ENCODE peak calls at places on chromosomes 1 and 21, in six cellular contexts. Z is H9, T is H1, S is IMR-90, F is neuronal stem cell, D is trophoblast cell. E is an unnamed sample.

GRCh38 chr21:43997766-43998742 is 14.1 kb upstream of the TRAPPC10 start:
- DNase-seq in T (no peak), Z (no peak), F (no peak), S (no peak), D (no peak), E (no peak)

GRCh38 chr1:76351655-76352054 is 277.1 kb downstream of the ST6GALNAC3 start:
- DNase-seq in S (no peak), T (no peak), Z (no peak), F (no peak), D (no peak), E (no peak)

GRCh38 chr1:89644119-89644814 is 11.3 kb downstream of the LRRC8C start:
- DNase-seq in F (no peak), T (no peak), Z (no peak), S (no peak), D (no peak), E (no peak)

GRCh38 chr21:40120944-40121575 is 253.8 kb downstream of the PCP4 start:
- DNase-seq in D (no peak), Z (no peak), F (peak), T (no peak), S (peak), E (no peak)

GRCh38 chr1:117436528-117436927 is 69.3 kb downstream of the MAN1A2 start:
- DNase-seq in S (peak), D (no peak), Z (no peak), T (no peak), F (no peak), E (peak)

GRCh38 chr1:215617979-215618378 is 50.9 kb downstream of the KCTD3 start:
- DNase-seq in Z (no peak), F (no peak), S (peak), D (no peak), T (no peak), E (peak)

GRCh38 chr1:18204568-18204967 is 97.0 kb downstream of the IGSF21 start:
- DNase-seq in D (no peak), S (no peak), F (no peak), Z (no peak), T (no peak), E (no peak)

GRCh38 chr1:9653195-9653782 is 1.8 kb downstream of the PIK3CD start:
- DNase-seq in Z (no peak), T (no peak), S (no peak), F (no peak), D (no peak), E (no peak)

GRCh38 chr1:91844862-91845528 is 41.0 kb downstream of the TGFBR3 start:
- DNase-seq in T (no peak), S (peak), Z (no peak), F (no peak), D (peak), E (peak)

GRCh38 chr1:2585318-2586092 is 1.1 kb upstream of the PRXL2B start:
- DNase-seq in F (peak), Z (peak), T (peak), D (no peak), S (peak), E (peak)

GRCh38 chr1:119462964-119463363 is 44.0 kb upstream of the HSD3B1 start:
- DNase-seq in S (no peak), Z (no peak), T (no peak), F (no peak), D (no peak), E (no peak)

GRCh38 chr1:156912861-156913808 is 7.3 kb upstream of the LRRC71 start:
- DNase-seq in F (no peak), D (no peak), Z (peak), T (peak), S (no peak), E (no peak)

GRCh38 chr1:5928714-5929400 is 63.4 kb downstream of the NPHP4 start:
- DNase-seq in T (no peak), F (no peak), S (no peak), Z (no peak), D (no peak), E (no peak)

GRCh38 chr21:45072963-45073300 is 1.4 kb upstream of the ADARB1 start:
- DNase-seq in D (no peak), Z (no peak), T (no peak), S (no peak), F (no peak), E (no peak)

GRCh38 chr21:45323487-45324380 is 36.0 kb upstream of the POFUT2 start:
- DNase-seq in F (no peak), D (no peak), T (peak), S (peak), Z (no peak), E (peak)

GRCh38 chr1:214440219-214440965 is 111.0 kb downstream of the PTPN14 start:
- DNase-seq in F (no peak), S (no peak), D (peak), Z (peak), T (no peak), E (peak)

GRCh38 chr1:234848972-234849641 is 239.1 kb upstream of the IRF2BP2 start:
- DNase-seq in Z (no peak), S (peak), D (no peak), F (no peak), T (no peak), E (peak)

GRCh38 chr21:37281579-37281978 is 14.4 kb upstream of the VPS26C start:
- DNase-seq in D (no peak), S (no peak), Z (no peak), T (no peak), F (no peak), E (no peak)

GRCh38 chr21:32018381-32018780 is 145.6 kb downstream of the HUNK start:
- DNase-seq in T (no peak), Z (no peak), F (no peak), D (no peak), S (no peak), E (no peak)
- H4K91ac ChIP-seq in T (no peak), Z (no peak), F (no peak), D (no peak), S (no peak), E (no peak)

GRCh38 chr1:228081578-228082259 is 789 bp upstream of the ARF1 start:
- DNase-seq in D (no peak), Z (peak), T (peak), S (no peak), F (peak), E (peak)
- H3K18ac ChIP-seq in D (peak), Z (no peak), T (no peak), S (no peak), F (peak), E (peak)

DNA sequence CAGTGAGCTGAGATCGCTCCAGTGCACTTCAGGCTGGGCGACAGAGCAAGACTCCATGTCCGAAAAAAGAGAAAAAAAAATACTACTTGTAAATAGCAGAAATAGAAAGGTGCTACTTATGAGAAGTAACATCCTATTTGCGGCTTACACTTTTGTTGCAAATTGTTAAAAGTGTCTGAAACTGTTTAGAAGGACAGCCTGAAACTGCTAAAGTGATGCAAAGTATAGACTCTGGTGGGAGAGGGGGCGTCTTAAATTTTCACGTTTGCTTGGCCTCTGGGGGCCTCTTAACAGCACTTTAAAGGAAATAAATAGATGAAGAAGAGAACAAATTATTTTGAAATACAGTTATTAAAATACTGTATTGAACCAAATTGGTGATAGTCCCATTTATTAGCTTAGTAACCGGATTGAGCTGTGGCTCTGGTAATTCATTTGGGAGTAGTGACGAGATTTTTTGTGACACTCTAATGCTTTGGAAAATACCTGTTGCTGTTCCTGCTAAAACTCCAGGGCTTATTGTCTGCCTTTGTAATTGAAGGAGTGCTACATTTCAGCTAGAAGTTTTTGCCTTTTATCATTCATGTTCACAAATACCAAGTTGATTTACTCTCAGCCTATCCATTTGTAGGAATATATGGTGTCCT is 6.1 kb downstream of the PKNOX1 start:
- DNase-seq in D (no peak), F (no peak), Z (no peak), S (no peak), T (no peak), E (no peak)
- H3K14ac ChIP-seq in D (no peak), F (no peak), Z (no peak), S (no peak), T (no peak), E (no peak)

DNA sequence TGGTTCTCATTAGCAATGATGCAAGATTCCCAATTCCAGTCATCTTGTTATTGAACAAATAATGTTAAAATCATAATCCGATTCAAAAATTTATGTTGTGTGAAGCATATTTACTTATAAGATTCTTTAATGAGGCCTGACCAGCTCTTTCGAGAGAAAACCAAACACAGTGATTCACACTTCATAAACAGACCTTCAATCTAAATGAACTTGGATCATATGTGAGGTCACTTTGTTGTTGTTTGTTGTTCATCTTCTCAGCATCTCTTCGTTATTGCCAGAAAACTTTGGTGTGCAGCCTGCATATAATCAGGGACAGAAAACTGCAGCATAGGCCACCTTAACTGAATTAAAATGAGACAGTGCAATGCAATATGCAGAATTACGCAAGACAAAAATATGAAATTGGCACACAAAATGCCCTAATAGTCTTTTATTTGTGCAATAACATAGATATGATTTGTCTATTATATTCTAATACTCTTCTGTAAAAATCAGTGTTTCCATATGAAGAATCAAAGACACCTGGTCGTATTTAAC is 30.1 kb downstream of the NCAM2 start:
- DNase-seq in D (no peak), F (no peak), Z (no peak), S (no peak), T (no peak), E (no peak)
- H4K91ac ChIP-seq in D (no peak), F (no peak), Z (no peak), S (no peak), T (no peak), E (no peak)

DNA sequence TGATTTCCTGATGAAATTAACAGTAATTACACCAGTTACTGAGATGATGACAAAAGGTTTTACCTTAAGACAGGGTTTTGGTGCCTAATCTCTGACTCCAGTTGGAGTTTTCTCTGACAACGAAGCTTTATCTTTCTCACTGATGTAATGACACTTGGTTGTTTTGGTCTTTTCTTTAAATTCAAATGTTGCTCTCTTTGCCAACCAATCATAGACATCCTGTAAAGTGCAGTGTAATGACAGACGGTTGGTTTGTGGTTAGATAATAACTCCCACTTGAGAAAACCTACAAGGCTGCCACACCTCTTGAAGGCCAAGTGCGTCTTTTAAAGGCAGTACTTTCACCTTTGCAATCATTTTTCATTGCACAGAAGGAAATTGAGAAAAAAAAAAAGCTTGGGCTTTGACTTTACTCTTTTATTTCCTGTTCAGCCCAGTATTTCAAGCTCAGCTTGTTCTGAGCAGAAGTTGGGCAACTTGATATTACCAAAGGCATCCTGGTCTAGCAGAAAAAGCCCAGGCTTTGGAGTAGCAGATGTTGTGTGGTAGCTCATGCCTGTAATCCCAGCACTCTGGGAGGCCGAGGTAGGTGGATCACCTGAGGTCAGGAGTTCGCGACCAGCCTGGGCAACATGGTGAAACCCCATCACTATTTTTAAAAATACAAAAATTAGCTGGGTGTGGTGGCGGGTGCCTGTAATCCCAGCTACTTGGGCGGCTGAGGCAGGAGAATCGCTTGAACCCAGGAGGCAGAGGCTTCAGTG is 14.9 kb downstream of the PDIK1L start:
- DNase-seq in Z (no peak), D (peak), F (no peak), S (peak), T (peak), E (peak)
- H3K18ac ChIP-seq in Z (no peak), D (no peak), F (no peak), S (no peak), T (no peak), E (no peak)